ENCODE peak calls at places on chromosomes 11 and 22, in five cellular contexts. Z is fibroblast of lung, B is H9, A is B cell, K is tibial nerve. W is an unnamed sample.

GRCh38 chr11:110090466-110091026 is 2.6 kb upstream of the ZC3H12C start:
- DNase-seq in Z (no peak), B (no peak), A (no peak), K (no peak), W (no peak)

GRCh38 chr11:106177311-106177710 is 99.8 kb downstream of the AASDHPPT start:
- DNase-seq in Z (no peak), B (no peak), A (no peak), K (no peak), W (no peak)

GRCh38 chr11:132106336-132106982 is 736.0 kb downstream of the NTM start:
- DNase-seq in Z (no peak), B (no peak), A (no peak), K (no peak), W (no peak)

GRCh38 chr11:2465201-2466068 is 20.6 kb downstream of the KCNQ1 start:
- DNase-seq in Z (no peak), B (no peak), A (peak; percentile 23), K (no peak), W (no peak)

GRCh38 chr22:40050258-40050657 is 55.5 kb downstream of the FAM83F start:
- DNase-seq in Z (no peak), B (no peak), A (peak; percentile 85), K (no peak), W (peak; percentile 81)

GRCh38 chr11:18071098-18071705 is 25.1 kb upstream of the TPH1 start:
- DNase-seq in Z (peak; percentile 85), B (no peak), A (no peak), K (no peak), W (no peak)

GRCh38 chr22:17213976-17214375 is 5.3 kb downstream of the ADA2 start:
- DNase-seq in Z (peak; percentile 39), B (peak; percentile 62), A (peak; percentile 56), K (no peak), W (no peak)

GRCh38 chr11:86740628-86741488 is 59.5 kb upstream of the PRSS23 start:
- DNase-seq in Z (peak; percentile 98), B (peak; percentile 74), A (no peak), K (peak; percentile 14), W (no peak)

GRCh38 chr11:74004046-74004693 is 4.7 kb downstream of the UCP3 start:
- DNase-seq in Z (no peak), B (no peak), A (no peak), K (no peak), W (no peak)

GRCh38 chr11:44097821-44098220 is 2.3 kb downstream of the EXT2 start:
- DNase-seq in Z (no peak), B (no peak), A (no peak), K (no peak), W (no peak)

GRCh38 chr11:44095506-44096359 is at the start of gene EXT2:
- DNase-seq in Z (peak; percentile 82), B (peak; percentile 88), A (peak; percentile 89), K (peak; percentile 72), W (peak; percentile 96)

GRCh38 chr11:44090539-44090938 is 4.9 kb upstream of the EXT2 start:
- DNase-seq in Z (no peak), B (no peak), A (no peak), K (no peak), W (no peak)

GRCh38 chr11:44096360-44097188 is 1.1 kb downstream of the EXT2 start:
- DNase-seq in Z (no peak), B (no peak), A (no peak), K (no peak), W (peak; percentile 23)

DNA sequence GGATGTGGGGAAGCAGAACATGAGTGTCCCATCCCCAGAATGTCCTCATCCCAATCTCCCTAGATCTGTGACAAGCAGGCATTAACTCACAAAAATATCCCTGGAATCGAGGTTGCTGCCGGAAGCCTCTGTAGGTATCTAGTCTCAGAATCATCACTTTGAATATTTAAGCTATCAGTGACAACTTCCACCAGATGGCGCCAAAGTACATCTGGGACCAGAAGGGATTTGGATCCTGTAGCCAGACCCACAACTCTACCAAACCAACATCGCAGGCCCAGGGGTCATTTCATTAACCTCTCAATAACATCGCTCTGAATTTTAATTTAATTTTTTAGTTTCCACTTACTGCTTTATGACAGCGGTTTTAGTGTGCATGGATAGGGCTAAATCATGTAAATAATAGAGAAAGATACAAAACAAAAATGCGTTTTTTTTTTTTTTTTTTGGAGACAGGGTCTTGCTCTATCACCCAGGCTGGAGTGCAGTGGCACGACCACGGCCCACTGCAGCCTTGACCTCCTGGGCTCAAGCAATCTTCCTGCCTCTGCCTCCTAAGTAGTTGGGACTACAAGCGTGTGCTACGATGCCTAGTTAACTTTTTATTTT is 1.1 kb upstream of the EXT2 start:
- DNase-seq in Z (peak; percentile 83), B (peak; percentile 77), A (peak; percentile 83), K (peak; percentile 77), W (peak; percentile 83)
- TF ChIP-seq CTCF in Z (peak; percentile 79), B (peak; percentile 81), A (peak; percentile 82), K (peak; percentile 74), W (peak; percentile 15)

DNA sequence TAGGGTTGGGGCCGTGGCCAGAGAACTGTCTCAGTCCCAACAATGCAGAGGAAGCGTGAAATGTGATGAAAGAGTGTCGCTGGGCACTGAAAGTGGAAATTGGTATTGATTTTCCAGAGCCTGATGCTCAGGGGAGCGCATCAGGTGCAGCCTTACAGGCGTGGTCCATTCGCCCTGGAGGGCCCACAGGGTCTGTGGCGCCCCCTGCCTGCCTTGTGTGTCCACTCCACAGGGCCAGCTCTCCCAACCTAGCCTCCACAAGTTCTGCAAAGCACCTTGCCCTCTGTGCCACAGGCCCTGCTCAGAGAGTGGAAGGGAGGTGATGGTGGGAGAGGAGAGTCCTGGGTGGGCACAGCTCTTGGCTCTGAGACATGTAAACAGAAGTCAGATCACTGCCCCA is 54.9 kb upstream of the LMO1 start:
- DNase-seq in Z (no peak), B (peak; percentile 77), A (no peak), K (no peak), W (no peak)
- TF ChIP-seq CTCF in Z (no peak), B (peak; percentile 87), A (no peak), K (no peak), W (peak; percentile 23)

GRCh38 chr11:39367526-39367925 is 2091.9 kb downstream of the LRRC4C start:
- DNase-seq in Z (no peak), B (no peak), A (no peak), K (no peak), W (no peak)

GRCh38 chr11:39361557-39361956 is 2097.9 kb downstream of the LRRC4C start:
- DNase-seq in Z (no peak), B (no peak), A (no peak), K (no peak), W (no peak)

GRCh38 chr11:39365809-39366436 is 2093.5 kb downstream of the LRRC4C start:
- DNase-seq in Z (peak; percentile 2), B (no peak), A (no peak), K (no peak), W (no peak)
- TF ChIP-seq CTCF in Z (no peak), B (peak; percentile 54), A (no peak), K (peak; percentile 4), W (no peak)

GRCh38 chr22:46827781-46828180 is 65.3 kb downstream of the TBC1D22A start:
- DNase-seq in Z (no peak), B (no peak), A (no peak), K (no peak), W (no peak)

GRCh38 chr22:46826438-46826837 is 64.0 kb downstream of the TBC1D22A start:
- DNase-seq in Z (no peak), B (no peak), A (no peak), K (no peak), W (no peak)

GRCh38 chr22:46825145-46825544 is 62.7 kb downstream of the TBC1D22A start:
- DNase-seq in Z (no peak), B (no peak), A (no peak), K (no peak), W (no peak)

GRCh38 chr22:46828323-46829139 is 66.1 kb downstream of the TBC1D22A start:
- DNase-seq in Z (no peak), B (no peak), A (no peak), K (no peak), W (no peak)

GRCh38 chr22:46827072-46827780 is 64.8 kb downstream of the TBC1D22A start:
- DNase-seq in Z (no peak), B (peak; percentile 89), A (no peak), K (no peak), W (no peak)
- TF ChIP-seq CTCF in Z (no peak), B (peak; percentile 93), A (no peak), K (no peak), W (no peak)

GRCh38 chr22:25741692-25742626 is at the start of gene MYO18B:
- DNase-seq in Z (no peak), B (no peak), A (no peak), K (no peak), W (no peak)
- TF ChIP-seq CTCF in Z (no peak), B (no peak), A (no peak), K (no peak), W (no peak)